ENCODE peak calls at places on chromosomes 5 and 9, in seven cellular contexts. N is cardiac muscle cell, D is heart left ventricle, J is tibial artery, E is PC-9, Z is pancreas, Q is thyroid gland. V is an unnamed sample. For H3K9me3, the result is how much of the 10 kb centered on the place peaks cover.

GRCh38 chr5:81805086-81805485 is 54.2 kb upstream of the SSBP2 start:
- DNase-seq in Z (no peak), Q (no peak), D (no peak), E (no peak), N (no peak), J (no peak), V (no peak)

GRCh38 chr9:136044971-136045594 is 50.0 kb downstream of the NACC2 start:
- DNase-seq in Q (no peak), D (no peak), E (no peak), J (no peak), Z (no peak), N (no peak), V (no peak)

GRCh38 chr5:144150996-144151395 is 19.5 kb downstream of the YIPF5 start:
- DNase-seq in Z (no peak), N (no peak), Q (no peak), J (no peak), E (no peak), D (no peak), V (no peak)

GRCh38 chr9:100269656-100270055 is 83.1 kb downstream of the TEX10 start:
- DNase-seq in D (no peak), Q (no peak), E (no peak), J (no peak), N (no peak), Z (no peak), V (no peak)

GRCh38 chr5:24094081-24094480 is 550.7 kb downstream of the CDH10 start:
- DNase-seq in D (no peak), N (no peak), E (no peak), J (no peak), Q (no peak), Z (no peak), V (peak)

GRCh38 chr9:93245437-93245970 is 61.6 kb downstream of the WNK2 start:
- DNase-seq in Z (no peak), N (no peak), E (peak), Q (no peak), D (no peak), J (no peak), V (no peak)

GRCh38 chr5:102755691-102756371 is 726 bp downstream of the PAM start:
- DNase-seq in Z (peak), J (peak), Q (peak), E (peak), D (peak), N (peak), V (peak)

GRCh38 chr5:42951847-42952411 is 88.2 kb downstream of the ANXA2R start:
- DNase-seq in Q (no peak), Z (peak), D (peak), J (no peak), N (no peak), E (peak), V (no peak)

GRCh38 chr9:118962426-118962825 is 406.8 kb downstream of the BRINP1 start:
- DNase-seq in D (no peak), E (no peak), J (no peak), Z (no peak), N (no peak), Q (peak), V (no peak)

GRCh38 chr9:11204521-11204920 is 591.7 kb upstream of the PTPRD start:
- DNase-seq in N (no peak), E (no peak), Q (no peak), J (no peak), D (no peak), Z (no peak), V (no peak)

GRCh38 chr9:110912701-110913291 is 125.5 kb downstream of the LPAR1 start:
- DNase-seq in Q (no peak), Z (no peak), J (no peak), E (no peak), N (no peak), D (no peak), V (no peak)

GRCh38 chr5:37575541-37576489 is 196.7 kb downstream of the WDR70 start:
- DNase-seq in D (no peak), J (no peak), N (no peak), Q (no peak), Z (no peak), E (no peak), V (no peak)

GRCh38 chr5:177458912-177459350 is 12.3 kb downstream of the PRR7 start:
- DNase-seq in J (no peak), Z (peak), Q (no peak), N (no peak), D (no peak), E (no peak), V (no peak)

GRCh38 chr5:51371052-51371451 is 12.2 kb upstream of the ISL1 start:
- DNase-seq in N (no peak), J (no peak), Q (no peak), D (no peak), E (no peak), Z (no peak), V (no peak)

GRCh38 chr5:84597904-84598303 is 213.2 kb upstream of the EDIL3 start:
- DNase-seq in D (no peak), N (no peak), Q (no peak), J (no peak), Z (no peak), E (no peak), V (no peak)

GRCh38 chr5:24862117-24862516 is 217.3 kb upstream of the CDH10 start:
- DNase-seq in J (no peak), E (no peak), D (no peak), Q (no peak), Z (no peak), N (no peak), V (no peak)

GRCh38 chr5:27706832-27707231 is 668.4 kb upstream of the CDH9 start:
- DNase-seq in D (no peak), J (no peak), Z (no peak), E (no peak), Q (no peak), N (no peak), V (no peak)

GRCh38 chr9:132802121-132802795 is 75.8 kb downstream of the AK8 start:
- DNase-seq in D (no peak), Z (no peak), E (no peak), N (no peak), Q (no peak), J (no peak), V (no peak)

GRCh38 chr5:982377-983237 is 26.0 kb upstream of the NKD2 start:
- DNase-seq in E (no peak), Q (no peak), J (no peak), Z (peak), N (no peak), D (peak), V (peak)

GRCh38 chr5:51411917-51412316 is 28.7 kb downstream of the ISL1 start:
- DNase-seq in D (no peak), J (no peak), N (no peak), E (no peak), Q (no peak), Z (no peak), V (no peak)

GRCh38 chr9:15426019-15426418 is 3.3 kb downstream of the SNAPC3 start:
- DNase-seq in J (no peak), Z (no peak), N (no peak), E (no peak), D (no peak), Q (no peak), V (no peak)

GRCh38 chr9:1427856-1428255 is 377.7 kb downstream of the DMRT2 start:
- DNase-seq in E (no peak), N (no peak), Q (no peak), Z (no peak), D (no peak), J (no peak), V (no peak)
- H3K9me3 ChIP-seq in E (under half), N (under half), Q (under half), Z (under half), D (under half), J (under half), V (under half)

GRCh38 chr9:36717276-36717675 is 144.6 kb downstream of the MELK start:
- DNase-seq in Z (no peak), Q (no peak), J (no peak), N (no peak), E (no peak), D (no peak), V (peak)

GRCh38 chr9:36725777-36726356 is 153.2 kb downstream of the MELK start:
- DNase-seq in Z (no peak), E (no peak), Q (no peak), N (peak), D (no peak), J (no peak), V (no peak)

GRCh38 chr9:36720043-36720442 is 147.3 kb downstream of the MELK start:
- DNase-seq in N (no peak), D (no peak), Z (no peak), J (no peak), E (no peak), Q (no peak), V (no peak)

GRCh38 chr9:36718612-36719011 is 145.9 kb downstream of the MELK start:
- DNase-seq in J (no peak), N (no peak), E (no peak), Q (no peak), D (no peak), Z (no peak), V (no peak)

DNA sequence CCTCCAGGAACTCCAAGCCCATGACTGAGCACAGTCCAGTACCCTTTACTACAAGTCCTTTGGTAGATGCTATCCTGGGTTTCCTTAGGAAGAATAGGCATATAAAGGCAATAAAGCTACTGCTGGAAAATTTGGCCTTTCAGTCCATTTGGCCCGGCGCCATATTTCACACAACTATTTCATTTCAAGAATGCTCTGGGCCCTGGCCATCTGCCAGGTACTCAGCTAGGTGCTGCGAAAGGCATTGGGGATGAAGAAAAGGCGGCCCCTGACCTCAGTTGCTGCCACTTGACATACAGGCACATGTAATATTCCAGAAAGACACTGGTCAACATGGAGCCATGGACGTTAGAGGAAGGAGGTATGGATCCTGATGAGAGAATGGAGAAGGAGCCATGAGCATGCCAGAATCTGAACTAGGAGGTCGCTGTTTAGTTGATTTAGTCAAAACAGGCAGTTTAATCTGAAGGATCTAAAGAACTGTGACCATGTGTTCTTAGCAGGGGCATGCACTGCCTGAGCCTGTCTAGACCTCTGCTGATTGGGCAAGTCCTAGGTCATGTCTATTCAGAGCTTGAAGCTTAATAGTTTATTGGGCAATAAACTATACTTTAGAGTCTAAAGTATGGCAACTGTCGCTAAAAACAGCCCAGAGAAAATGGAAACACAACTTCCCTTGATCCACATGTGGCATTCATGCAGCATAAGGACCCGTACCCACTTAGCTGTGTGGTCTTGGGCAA is 149.3 kb downstream of the MELK start:
- DNase-seq in Q (peak), E (peak), D (no peak), Z (no peak), N (peak), J (peak), V (peak)
- H3K9me3 ChIP-seq in Q (under half), E (under half), D (under half), Z (under half), N (under half), J (under half), V (under half)

DNA sequence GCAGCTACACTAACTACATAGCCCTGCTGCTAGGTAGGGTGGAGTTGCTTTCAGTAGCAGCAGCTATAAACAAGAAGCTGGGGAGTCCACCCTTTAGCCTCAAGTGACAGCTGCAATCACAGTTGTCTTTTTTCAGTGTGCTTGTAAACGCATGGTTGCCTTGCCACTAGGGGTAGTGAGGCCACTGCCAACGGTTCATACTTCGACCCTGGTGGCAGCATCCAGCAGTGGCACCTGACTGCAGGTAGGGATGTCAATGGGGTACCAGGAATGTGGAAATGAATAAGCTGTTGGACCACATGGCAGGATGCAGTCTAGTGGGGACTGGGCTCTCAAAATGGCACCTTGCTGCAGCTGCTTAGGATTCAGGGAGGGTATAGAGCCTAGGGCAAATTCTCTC is 367.2 kb downstream of the RASEF start:
- DNase-seq in J (no peak), E (no peak), Q (no peak), N (no peak), Z (no peak), D (no peak), V (no peak)
- H3K9me3 ChIP-seq in J (under half), E (under half), Q (under half), N (under half), Z (under half), D (under half), V (under half)

GRCh38 chr5:29485333-29485732 is 1708.2 kb upstream of the CDH6 start:
- DNase-seq in Z (no peak), Q (no peak), J (no peak), N (no peak), E (no peak), D (no peak), V (no peak)
- H3K9me3 ChIP-seq in Z (under half), Q (under half), J (under half), N (under half), E (under half), D (under half), V (under half)

GRCh38 chr5:141342773-141343172 is 856 bp upstream of the PCDHGA3 start:
- DNase-seq in J (no peak), E (no peak), N (peak), D (no peak), Q (no peak), Z (no peak), V (no peak)

GRCh38 chr5:141343242-141343952 is at the start of gene PCDHGA3:
- DNase-seq in J (no peak), D (no peak), E (no peak), Q (no peak), Z (no peak), N (no peak), V (no peak)

GRCh38 chr5:141338538-141339306 is at the start of gene PCDHGA2:
- DNase-seq in N (no peak), J (no peak), Z (no peak), D (no peak), E (peak), Q (no peak), V (no peak)

GRCh38 chr5:141345327-141345726 is 1.7 kb downstream of the PCDHGA3 start:
- DNase-seq in N (no peak), Z (no peak), D (no peak), E (no peak), Q (no peak), J (no peak), V (no peak)

DNA sequence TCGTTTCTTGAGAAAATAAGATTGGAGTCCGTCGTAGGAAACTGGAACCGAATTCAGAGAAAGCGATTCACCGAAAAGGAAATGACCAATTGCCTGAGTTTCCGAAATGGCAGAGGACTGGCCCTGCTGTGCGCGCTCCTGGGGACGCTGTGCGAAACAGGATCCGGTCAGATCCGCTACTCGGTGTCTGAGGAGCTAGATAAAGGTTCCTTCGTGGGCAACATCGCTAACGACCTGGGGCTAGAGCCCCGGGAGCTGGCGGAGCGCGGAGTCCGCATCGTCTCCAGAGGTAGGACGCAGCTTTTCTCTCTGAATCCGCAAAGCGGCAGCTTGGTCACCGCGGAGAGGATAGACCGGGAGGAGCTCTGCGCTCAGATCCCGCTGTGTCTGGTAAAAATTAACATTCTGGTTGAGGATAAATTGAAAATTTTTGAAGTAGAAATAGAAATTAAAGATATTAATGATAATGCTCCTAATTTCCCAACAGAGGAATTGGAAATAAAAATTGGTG is 379 bp downstream of the PCDHGA3 start:
- DNase-seq in N (no peak), Q (no peak), E (no peak), D (no peak), J (no peak), Z (no peak), V (no peak)
- H3K9me3 ChIP-seq in N (under half), Q (under half), E (under half), D (under half), J (half or more), Z (under half), V (under half)

DNA sequence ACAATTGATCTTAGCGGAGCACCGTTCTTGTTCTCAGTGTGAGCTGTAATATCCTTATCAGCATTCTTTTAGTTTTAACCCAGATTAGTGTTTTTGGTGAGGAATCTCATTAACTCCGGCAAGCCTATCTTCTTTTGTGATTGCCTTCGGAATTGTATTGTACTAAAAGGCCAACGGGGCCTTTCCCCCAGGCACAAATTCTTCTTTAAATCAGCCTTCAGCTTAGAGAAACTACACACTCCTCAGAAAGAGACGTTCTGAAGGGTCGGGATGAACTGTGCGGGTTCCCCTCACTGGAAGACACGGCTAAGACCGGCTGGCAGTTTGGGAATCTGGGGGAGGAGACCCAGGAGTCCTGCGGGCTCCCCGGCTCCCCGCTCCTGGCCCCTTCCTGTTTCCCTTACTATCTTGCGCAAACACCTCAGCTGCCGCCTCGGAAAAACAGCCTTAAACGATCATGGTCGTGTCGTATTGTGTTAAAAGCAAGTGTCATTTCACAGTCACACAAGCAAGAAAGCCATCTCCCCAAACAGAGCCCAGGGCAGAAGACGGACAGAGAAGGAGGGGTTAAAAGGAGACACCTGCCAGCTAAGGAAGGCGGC is 353.1 kb upstream of the IRX2 start:
- DNase-seq in E (no peak), Q (no peak), J (no peak), D (no peak), Z (no peak), N (no peak), V (no peak)
- H3K9me3 ChIP-seq in E (under half), Q (under half), J (under half), D (under half), Z (under half), N (under half), V (under half)

GRCh38 chr5:179061025-179061424 is 852 bp downstream of the ZNF354C start:
- DNase-seq in Q (no peak), Z (peak), N (no peak), D (no peak), J (no peak), E (no peak), V (no peak)
- H3K9me3 ChIP-seq in Q (under half), Z (under half), N (under half), D (under half), J (under half), E (under half), V (half or more)

GRCh38 chr5:26339576-26339975 is 698.8 kb downstream of the CDH9 start:
- DNase-seq in J (no peak), D (no peak), Z (no peak), E (no peak), N (no peak), Q (no peak), V (no peak)
- H3K9me3 ChIP-seq in J (under half), D (under half), Z (under half), E (under half), N (under half), Q (under half), V (under half)

GRCh38 chr5:2936413-2936812 is 184.9 kb upstream of the IRX2 start:
- DNase-seq in Z (no peak), D (no peak), Q (no peak), E (no peak), J (no peak), N (no peak), V (no peak)
- H3K9me3 ChIP-seq in Z (under half), D (under half), Q (under half), E (under half), J (under half), N (under half), V (under half)